ENCODE peak calls at places on chromosome 7, in ten cellular contexts. One of them, this sample, is unnamed.

GRCh38 chr7:146510088-146510680 is 393.6 kb downstream of the CNTNAP2 start:
- DNase-seq in mammary epithelial cell: no peak
- DNase-seq in fibroblast of pulmonary artery: no peak
- DNase-seq in activated naive CD8-positive, alpha-beta T cell treated with anti-CD3 and anti-CD28 coated beads for 36 hours: no peak
- DNase-seq in amniotic stem cell: no peak
- DNase-seq in GM12891: no peak
- DNase-seq in CD4-positive, alpha-beta T cell: no peak
- DNase-seq in B cell: peak
- DNase-seq in hepatic stellate cell: no peak
- DNase-seq in brain microvascular endothelial cell: no peak
- DNase-seq in this sample: no peak

GRCh38 chr7:151736403-151736909 is 140.5 kb downstream of the PRKAG2 start:
- DNase-seq in mammary epithelial cell: peak
- DNase-seq in fibroblast of pulmonary artery: peak
- DNase-seq in activated naive CD8-positive, alpha-beta T cell treated with anti-CD3 and anti-CD28 coated beads for 36 hours: no peak
- DNase-seq in amniotic stem cell: peak
- DNase-seq in GM12891: no peak
- DNase-seq in CD4-positive, alpha-beta T cell: no peak
- DNase-seq in B cell: no peak
- DNase-seq in hepatic stellate cell: peak
- DNase-seq in brain microvascular endothelial cell: peak
- DNase-seq in this sample: no peak

GRCh38 chr7:91974066-91974465 is 33.4 kb downstream of the AKAP9 start:
- DNase-seq in mammary epithelial cell: no peak
- DNase-seq in fibroblast of pulmonary artery: no peak
- DNase-seq in activated naive CD8-positive, alpha-beta T cell treated with anti-CD3 and anti-CD28 coated beads for 36 hours: no peak
- DNase-seq in amniotic stem cell: no peak
- DNase-seq in GM12891: no peak
- DNase-seq in CD4-positive, alpha-beta T cell: no peak
- DNase-seq in B cell: no peak
- DNase-seq in hepatic stellate cell: no peak
- DNase-seq in brain microvascular endothelial cell: no peak
- DNase-seq in this sample: no peak

GRCh38 chr7:125057974-125058373 is 128.3 kb upstream of the POT1 start:
- DNase-seq in mammary epithelial cell: no peak
- DNase-seq in fibroblast of pulmonary artery: no peak
- DNase-seq in activated naive CD8-positive, alpha-beta T cell treated with anti-CD3 and anti-CD28 coated beads for 36 hours: no peak
- DNase-seq in amniotic stem cell: no peak
- DNase-seq in GM12891: no peak
- DNase-seq in CD4-positive, alpha-beta T cell: no peak
- DNase-seq in B cell: no peak
- DNase-seq in hepatic stellate cell: no peak
- DNase-seq in brain microvascular endothelial cell: no peak
- DNase-seq in this sample: no peak

GRCh38 chr7:4189151-4189570 is 492.9 kb upstream of the FOXK1 start:
- DNase-seq in mammary epithelial cell: peak
- DNase-seq in fibroblast of pulmonary artery: peak
- DNase-seq in activated naive CD8-positive, alpha-beta T cell treated with anti-CD3 and anti-CD28 coated beads for 36 hours: no peak
- DNase-seq in amniotic stem cell: no peak
- DNase-seq in GM12891: no peak
- DNase-seq in CD4-positive, alpha-beta T cell: no peak
- DNase-seq in B cell: no peak
- DNase-seq in hepatic stellate cell: no peak
- DNase-seq in brain microvascular endothelial cell: no peak
- DNase-seq in this sample: no peak

GRCh38 chr7:36784991-36785940 is 61.0 kb upstream of the AOAH start:
- DNase-seq in mammary epithelial cell: peak
- DNase-seq in fibroblast of pulmonary artery: peak
- DNase-seq in activated naive CD8-positive, alpha-beta T cell treated with anti-CD3 and anti-CD28 coated beads for 36 hours: peak
- DNase-seq in amniotic stem cell: no peak
- DNase-seq in GM12891: peak
- DNase-seq in CD4-positive, alpha-beta T cell: peak
- DNase-seq in B cell: peak
- DNase-seq in hepatic stellate cell: no peak
- DNase-seq in brain microvascular endothelial cell: no peak
- DNase-seq in this sample: peak

GRCh38 chr7:142481548-142481947 is 223.7 kb upstream of the PRSS58 start:
- DNase-seq in mammary epithelial cell: no peak
- DNase-seq in fibroblast of pulmonary artery: no peak
- DNase-seq in activated naive CD8-positive, alpha-beta T cell treated with anti-CD3 and anti-CD28 coated beads for 36 hours: no peak
- DNase-seq in amniotic stem cell: no peak
- DNase-seq in GM12891: no peak
- DNase-seq in CD4-positive, alpha-beta T cell: no peak
- DNase-seq in B cell: no peak
- DNase-seq in hepatic stellate cell: peak
- DNase-seq in brain microvascular endothelial cell: peak
- DNase-seq in this sample: no peak

GRCh38 chr7:108063520-108063933 is 60.6 kb upstream of the LAMB1 start:
- DNase-seq in mammary epithelial cell: peak
- DNase-seq in fibroblast of pulmonary artery: no peak
- DNase-seq in activated naive CD8-positive, alpha-beta T cell treated with anti-CD3 and anti-CD28 coated beads for 36 hours: no peak
- DNase-seq in amniotic stem cell: no peak
- DNase-seq in GM12891: no peak
- DNase-seq in CD4-positive, alpha-beta T cell: no peak
- DNase-seq in B cell: no peak
- DNase-seq in hepatic stellate cell: no peak
- DNase-seq in brain microvascular endothelial cell: no peak
- DNase-seq in this sample: peak

GRCh38 chr7:147249956-147250355 is 1133.4 kb downstream of the CNTNAP2 start:
- DNase-seq in mammary epithelial cell: no peak
- DNase-seq in fibroblast of pulmonary artery: no peak
- DNase-seq in activated naive CD8-positive, alpha-beta T cell treated with anti-CD3 and anti-CD28 coated beads for 36 hours: no peak
- DNase-seq in amniotic stem cell: no peak
- DNase-seq in GM12891: no peak
- DNase-seq in CD4-positive, alpha-beta T cell: no peak
- DNase-seq in B cell: no peak
- DNase-seq in hepatic stellate cell: no peak
- DNase-seq in brain microvascular endothelial cell: no peak
- DNase-seq in this sample: no peak

GRCh38 chr7:113217314-113217713 is 99.0 kb upstream of the SMIM30 start:
- DNase-seq in mammary epithelial cell: no peak
- DNase-seq in fibroblast of pulmonary artery: peak
- DNase-seq in activated naive CD8-positive, alpha-beta T cell treated with anti-CD3 and anti-CD28 coated beads for 36 hours: no peak
- DNase-seq in amniotic stem cell: no peak
- DNase-seq in GM12891: no peak
- DNase-seq in CD4-positive, alpha-beta T cell: no peak
- DNase-seq in B cell: no peak
- DNase-seq in hepatic stellate cell: no peak
- DNase-seq in brain microvascular endothelial cell: no peak
- DNase-seq in this sample: no peak

GRCh38 chr7:44959956-44960640 is 18.7 kb downstream of the MYO1G start:
- DNase-seq in mammary epithelial cell: no peak
- DNase-seq in fibroblast of pulmonary artery: no peak
- DNase-seq in activated naive CD8-positive, alpha-beta T cell treated with anti-CD3 and anti-CD28 coated beads for 36 hours: no peak
- DNase-seq in amniotic stem cell: no peak
- DNase-seq in GM12891: no peak
- DNase-seq in CD4-positive, alpha-beta T cell: no peak
- DNase-seq in B cell: no peak
- DNase-seq in hepatic stellate cell: no peak
- DNase-seq in brain microvascular endothelial cell: no peak
- DNase-seq in this sample: peak

GRCh38 chr7:129468087-129468486 is 33.9 kb downstream of the STRIP2 start:
- DNase-seq in mammary epithelial cell: peak
- DNase-seq in fibroblast of pulmonary artery: peak
- DNase-seq in activated naive CD8-positive, alpha-beta T cell treated with anti-CD3 and anti-CD28 coated beads for 36 hours: no peak
- DNase-seq in amniotic stem cell: peak
- DNase-seq in GM12891: no peak
- DNase-seq in CD4-positive, alpha-beta T cell: no peak
- DNase-seq in B cell: no peak
- DNase-seq in hepatic stellate cell: peak
- DNase-seq in brain microvascular endothelial cell: peak
- DNase-seq in this sample: no peak

GRCh38 chr7:1360521-1360971 is 98.7 kb downstream of the MICALL2 start:
- DNase-seq in mammary epithelial cell: no peak
- DNase-seq in fibroblast of pulmonary artery: no peak
- DNase-seq in activated naive CD8-positive, alpha-beta T cell treated with anti-CD3 and anti-CD28 coated beads for 36 hours: no peak
- DNase-seq in amniotic stem cell: no peak
- DNase-seq in GM12891: no peak
- DNase-seq in CD4-positive, alpha-beta T cell: no peak
- DNase-seq in B cell: no peak
- DNase-seq in hepatic stellate cell: no peak
- DNase-seq in brain microvascular endothelial cell: no peak
- DNase-seq in this sample: no peak

GRCh38 chr7:55342216-55342871 is 22.8 kb upstream of the LANCL2 start:
- DNase-seq in mammary epithelial cell: no peak
- DNase-seq in fibroblast of pulmonary artery: no peak
- DNase-seq in activated naive CD8-positive, alpha-beta T cell treated with anti-CD3 and anti-CD28 coated beads for 36 hours: no peak
- DNase-seq in amniotic stem cell: no peak
- DNase-seq in GM12891: no peak
- DNase-seq in CD4-positive, alpha-beta T cell: no peak
- DNase-seq in B cell: no peak
- DNase-seq in hepatic stellate cell: no peak
- DNase-seq in brain microvascular endothelial cell: no peak
- DNase-seq in this sample: no peak

GRCh38 chr7:5429253-5429856 is 5.7 kb upstream of the TNRC18 start:
- DNase-seq in mammary epithelial cell: peak
- DNase-seq in fibroblast of pulmonary artery: peak
- DNase-seq in activated naive CD8-positive, alpha-beta T cell treated with anti-CD3 and anti-CD28 coated beads for 36 hours: no peak
- DNase-seq in amniotic stem cell: no peak
- DNase-seq in GM12891: no peak
- DNase-seq in CD4-positive, alpha-beta T cell: no peak
- DNase-seq in B cell: peak
- DNase-seq in hepatic stellate cell: peak
- DNase-seq in brain microvascular endothelial cell: no peak
- DNase-seq in this sample: no peak

GRCh38 chr7:151507806-151508205 is 11.9 kb downstream of the RHEB start:
- DNase-seq in mammary epithelial cell: no peak
- DNase-seq in fibroblast of pulmonary artery: no peak
- DNase-seq in activated naive CD8-positive, alpha-beta T cell treated with anti-CD3 and anti-CD28 coated beads for 36 hours: no peak
- DNase-seq in amniotic stem cell: no peak
- DNase-seq in GM12891: no peak
- DNase-seq in CD4-positive, alpha-beta T cell: no peak
- DNase-seq in B cell: no peak
- DNase-seq in hepatic stellate cell: no peak
- DNase-seq in brain microvascular endothelial cell: no peak
- DNase-seq in this sample: no peak

GRCh38 chr7:47893238-47893637 is 55.0 kb downstream of the PKD1L1 start:
- DNase-seq in mammary epithelial cell: no peak
- DNase-seq in fibroblast of pulmonary artery: no peak
- DNase-seq in activated naive CD8-positive, alpha-beta T cell treated with anti-CD3 and anti-CD28 coated beads for 36 hours: no peak
- DNase-seq in amniotic stem cell: no peak
- DNase-seq in GM12891: peak
- DNase-seq in CD4-positive, alpha-beta T cell: no peak
- DNase-seq in B cell: no peak
- DNase-seq in hepatic stellate cell: no peak
- DNase-seq in brain microvascular endothelial cell: no peak
- DNase-seq in this sample: no peak

GRCh38 chr7:78062214-78062613 is 263.6 kb downstream of the PHTF2 start:
- DNase-seq in mammary epithelial cell: no peak
- DNase-seq in fibroblast of pulmonary artery: no peak
- DNase-seq in activated naive CD8-positive, alpha-beta T cell treated with anti-CD3 and anti-CD28 coated beads for 36 hours: no peak
- DNase-seq in amniotic stem cell: no peak
- DNase-seq in GM12891: no peak
- DNase-seq in CD4-positive, alpha-beta T cell: no peak
- DNase-seq in B cell: no peak
- DNase-seq in hepatic stellate cell: no peak
- DNase-seq in brain microvascular endothelial cell: no peak
- DNase-seq in this sample: no peak

GRCh38 chr7:44733708-44734481 is 14.8 kb upstream of the ZMIZ2 start:
- DNase-seq in mammary epithelial cell: peak
- DNase-seq in fibroblast of pulmonary artery: peak
- DNase-seq in activated naive CD8-positive, alpha-beta T cell treated with anti-CD3 and anti-CD28 coated beads for 36 hours: no peak
- DNase-seq in amniotic stem cell: peak
- DNase-seq in GM12891: no peak
- DNase-seq in CD4-positive, alpha-beta T cell: no peak
- DNase-seq in B cell: no peak
- DNase-seq in hepatic stellate cell: no peak
- DNase-seq in brain microvascular endothelial cell: peak
- DNase-seq in this sample: no peak

GRCh38 chr7:40611472-40611871 is 476.7 kb downstream of the SUGCT start:
- DNase-seq in mammary epithelial cell: no peak
- DNase-seq in fibroblast of pulmonary artery: no peak
- DNase-seq in activated naive CD8-positive, alpha-beta T cell treated with anti-CD3 and anti-CD28 coated beads for 36 hours: no peak
- DNase-seq in amniotic stem cell: no peak
- DNase-seq in GM12891: no peak
- DNase-seq in CD4-positive, alpha-beta T cell: no peak
- DNase-seq in B cell: no peak
- DNase-seq in hepatic stellate cell: no peak
- DNase-seq in brain microvascular endothelial cell: no peak
- DNase-seq in this sample: no peak

GRCh38 chr7:40680657-40681056 is 545.9 kb downstream of the SUGCT start:
- DNase-seq in mammary epithelial cell: peak
- DNase-seq in fibroblast of pulmonary artery: peak
- DNase-seq in activated naive CD8-positive, alpha-beta T cell treated with anti-CD3 and anti-CD28 coated beads for 36 hours: no peak
- DNase-seq in amniotic stem cell: no peak
- DNase-seq in GM12891: no peak
- DNase-seq in CD4-positive, alpha-beta T cell: no peak
- DNase-seq in B cell: peak
- DNase-seq in hepatic stellate cell: peak
- DNase-seq in brain microvascular endothelial cell: no peak
- DNase-seq in this sample: no peak

GRCh38 chr7:4040031-4040928 is 641.8 kb upstream of the FOXK1 start:
- DNase-seq in mammary epithelial cell: no peak
- DNase-seq in fibroblast of pulmonary artery: no peak
- DNase-seq in activated naive CD8-positive, alpha-beta T cell treated with anti-CD3 and anti-CD28 coated beads for 36 hours: no peak
- DNase-seq in amniotic stem cell: no peak
- DNase-seq in GM12891: no peak
- DNase-seq in CD4-positive, alpha-beta T cell: no peak
- DNase-seq in B cell: no peak
- DNase-seq in hepatic stellate cell: no peak
- DNase-seq in brain microvascular endothelial cell: no peak
- DNase-seq in this sample: no peak

GRCh38 chr7:31882187-31882586 is 188.0 kb downstream of the PDE1C start:
- DNase-seq in mammary epithelial cell: peak
- DNase-seq in fibroblast of pulmonary artery: peak
- DNase-seq in activated naive CD8-positive, alpha-beta T cell treated with anti-CD3 and anti-CD28 coated beads for 36 hours: no peak
- DNase-seq in amniotic stem cell: no peak
- DNase-seq in GM12891: no peak
- DNase-seq in CD4-positive, alpha-beta T cell: no peak
- DNase-seq in B cell: no peak
- DNase-seq in hepatic stellate cell: no peak
- DNase-seq in brain microvascular endothelial cell: no peak
- DNase-seq in this sample: no peak

GRCh38 chr7:24500599-24501451 is 72.4 kb upstream of the PALS2 start:
- DNase-seq in mammary epithelial cell: no peak
- DNase-seq in fibroblast of pulmonary artery: no peak
- DNase-seq in activated naive CD8-positive, alpha-beta T cell treated with anti-CD3 and anti-CD28 coated beads for 36 hours: no peak
- DNase-seq in amniotic stem cell: no peak
- DNase-seq in GM12891: no peak
- DNase-seq in CD4-positive, alpha-beta T cell: no peak
- DNase-seq in B cell: no peak
- DNase-seq in hepatic stellate cell: no peak
- DNase-seq in brain microvascular endothelial cell: no peak
- DNase-seq in this sample: no peak

GRCh38 chr7:82605247-82605864 is 161.8 kb upstream of the CACNA2D1 start:
- DNase-seq in mammary epithelial cell: peak
- DNase-seq in fibroblast of pulmonary artery: peak
- DNase-seq in activated naive CD8-positive, alpha-beta T cell treated with anti-CD3 and anti-CD28 coated beads for 36 hours: no peak
- DNase-seq in amniotic stem cell: no peak
- DNase-seq in GM12891: peak
- DNase-seq in CD4-positive, alpha-beta T cell: no peak
- DNase-seq in B cell: no peak
- DNase-seq in hepatic stellate cell: peak
- DNase-seq in brain microvascular endothelial cell: peak
- DNase-seq in this sample: peak

GRCh38 chr7:87474533-87475358 is 734 bp downstream of the ABCB4 start:
- DNase-seq in mammary epithelial cell: no peak
- DNase-seq in fibroblast of pulmonary artery: no peak
- DNase-seq in activated naive CD8-positive, alpha-beta T cell treated with anti-CD3 and anti-CD28 coated beads for 36 hours: no peak
- DNase-seq in amniotic stem cell: no peak
- DNase-seq in GM12891: peak
- DNase-seq in CD4-positive, alpha-beta T cell: no peak
- DNase-seq in B cell: peak
- DNase-seq in hepatic stellate cell: no peak
- DNase-seq in brain microvascular endothelial cell: peak
- DNase-seq in this sample: peak

GRCh38 chr7:116672596-116673503 is 854 bp downstream of the MET start:
- DNase-seq in mammary epithelial cell: peak
- DNase-seq in fibroblast of pulmonary artery: peak
- DNase-seq in activated naive CD8-positive, alpha-beta T cell treated with anti-CD3 and anti-CD28 coated beads for 36 hours: no peak
- DNase-seq in amniotic stem cell: no peak
- DNase-seq in GM12891: no peak
- DNase-seq in CD4-positive, alpha-beta T cell: no peak
- DNase-seq in B cell: no peak
- DNase-seq in hepatic stellate cell: peak
- DNase-seq in brain microvascular endothelial cell: no peak
- DNase-seq in this sample: no peak

GRCh38 chr7:1874522-1875389 is 204.7 kb downstream of the ELFN1 start:
- DNase-seq in mammary epithelial cell: no peak
- DNase-seq in fibroblast of pulmonary artery: no peak
- DNase-seq in activated naive CD8-positive, alpha-beta T cell treated with anti-CD3 and anti-CD28 coated beads for 36 hours: no peak
- DNase-seq in amniotic stem cell: no peak
- DNase-seq in GM12891: no peak
- DNase-seq in CD4-positive, alpha-beta T cell: no peak
- DNase-seq in B cell: no peak
- DNase-seq in hepatic stellate cell: no peak
- DNase-seq in brain microvascular endothelial cell: no peak
- DNase-seq in this sample: no peak